ENCODE peak calls at places on chromosomes 6 and 20, in four cellular contexts. F is NB4, Q is sigmoid colon, V is psoas muscle. A is an unnamed sample.

GRCh38 chr20:23622839-23623343 is 14.9 kb downstream of the CST3 start:
- DNase-seq in F (peak), Q (peak), V (peak), A (peak)

GRCh38 chr20:20731945-20732296 is 19.5 kb upstream of the RALGAPA2 start:
- DNase-seq in F (peak), Q (no peak), V (no peak), A (peak)

GRCh38 chr6:11785953-11786579 is 7.5 kb upstream of the ADTRP start:
- DNase-seq in F (no peak), Q (no peak), V (no peak), A (no peak)

GRCh38 chr6:29831776-29832175 is 4.2 kb downstream of the HLA-G start:
- DNase-seq in F (no peak), Q (no peak), V (no peak), A (no peak)

GRCh38 chr6:108353853-108354252 is 59.0 kb downstream of the AFG1L start:
- DNase-seq in F (peak), Q (no peak), V (no peak), A (no peak)

GRCh38 chr6:36827261-36828079 is 11.8 kb downstream of the CPNE5 start:
- DNase-seq in F (peak), Q (peak), V (no peak), A (peak)

GRCh38 chr6:167574431-167575097 is 249.7 kb downstream of the TTLL2 start:
- DNase-seq in F (no peak), Q (peak), V (peak), A (no peak)

GRCh38 chr6:22318404-22318803 is 21.6 kb upstream of the PRL start:
- DNase-seq in F (no peak), Q (no peak), V (no peak), A (no peak)

GRCh38 chr6:12973302-12973865 is 256.8 kb downstream of the PHACTR1 start:
- DNase-seq in F (no peak), Q (no peak), V (no peak), A (peak)

GRCh38 chr20:25355191-25355590 is 35.4 kb downstream of the ABHD12 start:
- DNase-seq in F (peak), Q (no peak), V (no peak), A (no peak)

GRCh38 chr20:8124639-8125038 is 7.4 kb upstream of the PLCB1 start:
- DNase-seq in F (no peak), Q (no peak), V (no peak), A (no peak)

GRCh38 chr6:43012364-43012763 is 1.4 kb downstream of the MEA1 start:
- DNase-seq in F (no peak), Q (no peak), V (no peak), A (no peak)

GRCh38 chr20:46683939-46684750 is 5.1 kb downstream of the TP53RK start:
- DNase-seq in F (no peak), Q (peak), V (peak), A (peak)

GRCh38 chr6:125942677-125943527 is 13.7 kb upstream of the HINT3 start:
- DNase-seq in F (no peak), Q (no peak), V (no peak), A (peak)

GRCh38 chr20:18314786-18315406 is 26.6 kb downstream of the ZNF133 start:
- DNase-seq in F (no peak), Q (peak), V (no peak), A (peak)

GRCh38 chr6:107490568-107491058 is 696 bp downstream of the SOBP start:
- DNase-seq in F (peak), Q (peak), V (peak), A (peak)

GRCh38 chr6:5084192-5084786 is 852 bp upstream of the PPP1R3G start:
- DNase-seq in F (no peak), Q (peak), V (peak), A (peak)

GRCh38 chr20:22752324-22752723 is 168.0 kb upstream of the FOXA2 start:
- DNase-seq in F (no peak), Q (no peak), V (no peak), A (no peak)

GRCh38 chr6:160278786-160279310 is 20.2 kb upstream of the SLC22A2 start:
- DNase-seq in F (no peak), Q (no peak), V (no peak), A (no peak)

GRCh38 chr6:160276126-160276525 is 17.5 kb upstream of the SLC22A2 start:
- DNase-seq in F (no peak), Q (no peak), V (no peak), A (no peak)

GRCh38 chr6:160278311-160278710 is 19.7 kb upstream of the SLC22A2 start:
- DNase-seq in F (no peak), Q (no peak), V (no peak), A (no peak)

GRCh38 chr6:160277144-160277543 is 18.5 kb upstream of the SLC22A2 start:
- DNase-seq in F (no peak), Q (no peak), V (no peak), A (no peak)

GRCh38 chr6:160277546-160277945 is 18.9 kb upstream of the SLC22A2 start:
- DNase-seq in F (no peak), Q (no peak), V (no peak), A (no peak)
- H3K4me3 ChIP-seq in F (no peak), Q (no peak), V (peak), A (no peak)

GRCh38 chr6:55882731-55883595 is 7.6 kb upstream of the BMP5 start:
- DNase-seq in F (no peak), Q (no peak), V (no peak), A (peak)

GRCh38 chr6:55888917-55889316 is 13.5 kb upstream of the BMP5 start:
- DNase-seq in F (no peak), Q (no peak), V (no peak), A (no peak)

GRCh38 chr6:55886185-55886836 is 10.9 kb upstream of the BMP5 start:
- DNase-seq in F (peak), Q (no peak), V (no peak), A (peak)
- TF ChIP-seq CTCF in F (no peak), Q (peak), V (peak), A (peak)

GRCh38 chr20:48614593-48615274 is 213.1 kb downstream of the PREX1 start:
- DNase-seq in F (peak), Q (peak), V (peak), A (no peak)

GRCh38 chr20:48613926-48614325 is 213.9 kb downstream of the PREX1 start:
- DNase-seq in F (no peak), Q (no peak), V (peak), A (no peak)

GRCh38 chr20:48617481-48617880 is 210.3 kb downstream of the PREX1 start:
- DNase-seq in F (no peak), Q (no peak), V (peak), A (no peak)

GRCh38 chr20:48616481-48616880 is 211.3 kb downstream of the PREX1 start:
- DNase-seq in F (no peak), Q (no peak), V (peak), A (no peak)

GRCh38 chr20:48615871-48616270 is 211.9 kb downstream of the PREX1 start:
- DNase-seq in F (no peak), Q (no peak), V (peak), A (no peak)
- H3K4me3 ChIP-seq in F (no peak), Q (no peak), V (no peak), A (no peak)

GRCh38 chr6:52191824-52192223 is 5.6 kb downstream of the IL17A start:
- DNase-seq in F (no peak), Q (no peak), V (no peak), A (no peak)
- TF ChIP-seq CTCF in F (no peak), Q (no peak), V (no peak), A (no peak)

DNA sequence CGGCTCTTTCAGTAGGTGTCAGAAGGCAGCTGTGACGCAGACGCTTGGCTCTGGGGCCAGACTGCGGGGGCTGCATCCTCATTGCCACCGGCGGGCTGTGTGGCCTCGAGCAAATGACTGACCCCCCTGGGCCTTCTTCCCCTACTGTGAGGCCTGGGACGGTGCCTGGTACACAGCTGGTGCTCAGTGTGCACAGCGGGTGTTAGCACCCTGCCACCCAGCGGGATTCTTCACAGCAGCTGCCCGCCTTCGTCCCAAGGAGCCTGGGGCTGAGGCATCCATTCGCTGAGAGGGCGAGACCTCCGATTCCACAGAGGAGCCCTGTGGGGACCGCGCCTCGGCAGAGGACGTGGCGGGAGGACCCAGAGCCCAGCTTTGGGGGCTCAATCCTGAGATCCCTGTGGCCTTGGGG is 10.6 kb downstream of the SLCO4A1 start:
- DNase-seq in F (no peak), Q (no peak), V (no peak), A (no peak)
- H3K4me3 ChIP-seq in F (no peak), Q (peak), V (peak), A (no peak)

DNA sequence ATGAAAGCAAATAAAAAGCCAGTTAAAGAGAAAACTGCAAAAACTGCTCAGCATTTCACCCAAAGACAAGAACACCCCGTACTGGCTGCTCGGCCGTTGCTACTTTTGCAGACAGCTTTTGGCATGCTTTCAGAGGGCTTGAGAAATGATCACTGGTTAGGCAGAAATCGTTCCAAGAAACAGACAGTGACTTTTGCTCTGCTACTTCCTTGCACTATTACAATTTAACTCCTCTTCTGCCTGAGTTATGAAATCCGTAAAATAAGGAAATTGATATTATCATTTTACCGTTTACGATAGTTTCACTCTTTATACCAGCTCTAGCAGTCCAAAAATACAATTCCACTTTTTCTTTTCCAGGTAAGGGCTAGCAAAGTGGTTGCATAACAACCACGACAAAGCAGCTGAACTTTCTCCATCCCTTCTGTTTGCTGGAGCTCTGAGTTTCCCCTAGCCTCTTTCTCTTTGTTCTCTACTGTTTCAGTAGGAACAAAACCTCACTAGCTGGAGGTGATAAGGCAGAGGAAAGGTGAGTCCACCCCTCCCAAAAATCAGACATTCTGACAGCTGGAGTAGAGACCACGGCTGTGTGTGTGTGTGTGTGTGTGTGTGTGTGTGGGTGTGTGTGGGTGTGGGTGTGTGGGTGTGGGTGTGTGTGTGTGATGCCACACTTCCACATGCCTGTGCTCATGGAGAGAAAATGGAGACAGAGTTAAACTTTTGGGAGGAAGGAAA is 191.8 kb upstream of the RREB1 start:
- DNase-seq in F (peak), Q (peak), V (peak), A (peak)
- TF ChIP-seq CTCF in F (peak), Q (no peak), V (no peak), A (peak)

GRCh38 chr6:89562114-89562815 is 76.3 kb downstream of the LYRM2 start:
- DNase-seq in F (no peak), Q (no peak), V (no peak), A (no peak)
- H3K4me3 ChIP-seq in F (no peak), Q (peak), V (peak), A (no peak)

GRCh38 chr6:3749390-3749978 is 2.0 kb downstream of the PXDC1 start:
- DNase-seq in F (no peak), Q (no peak), V (no peak), A (no peak)

GRCh38 chr6:3746696-3747095 is 4.8 kb downstream of the PXDC1 start:
- DNase-seq in F (no peak), Q (no peak), V (no peak), A (no peak)

GRCh38 chr6:3748726-3749389 is 2.7 kb downstream of the PXDC1 start:
- DNase-seq in F (no peak), Q (no peak), V (no peak), A (no peak)

GRCh38 chr6:3747100-3747737 is 4.3 kb downstream of the PXDC1 start:
- DNase-seq in F (no peak), Q (no peak), V (no peak), A (no peak)

GRCh38 chr6:3748208-3748701 is 3.3 kb downstream of the PXDC1 start:
- DNase-seq in F (peak), Q (no peak), V (peak), A (peak)
- TF ChIP-seq CTCF in F (peak), Q (peak), V (peak), A (peak)

A was measured in choroid plexus epithelial cell.